ENCODE peak calls at places on chromosomes 3 and 15, in five cellular contexts. W is SK-N-SH, X is K562, H is GM12878, A is HepG2. F is an unnamed sample.

GRCh38 chr3:61805510-61806080 is 244.2 kb downstream of the PTPRG start:
- DNase-seq in W (no peak), X (no peak), H (no peak), A (no peak), F (no peak)

GRCh38 chr15:25053000-25053815 is 98.4 kb downstream of the SNRPN start:
- DNase-seq in W (no peak), H (no peak), X (no peak), A (no peak), F (no peak)

GRCh38 chr3:34364345-34364744 is 565.9 kb downstream of the PDCD6IP start:
- DNase-seq in X (no peak), W (no peak), A (no peak), H (peak; percentile 21), F (no peak)

GRCh38 chr15:101244039-101244781 is 7.6 kb downstream of the CHSY1 start:
- DNase-seq in A (peak; percentile 63), W (no peak), X (no peak), H (no peak), F (no peak)

GRCh38 chr15:60727260-60727659 is 248.3 kb upstream of the ICE2 start:
- DNase-seq in X (no peak), A (peak; percentile 61), H (no peak), W (no peak), F (no peak)

GRCh38 chr3:5210926-5211325 is 23.4 kb downstream of the EDEM1 start:
- DNase-seq in H (no peak), W (no peak), A (no peak), X (no peak), F (no peak)

GRCh38 chr3:184261270-184262165 is at the start of gene CAMK2N2:
- DNase-seq in A (peak; percentile 41), W (peak; percentile 98), X (peak; percentile 76), H (no peak), F (no peak)

GRCh38 chr3:90016492-90017065 is 909.2 kb downstream of the EPHA3 start:
- DNase-seq in A (no peak), H (no peak), W (no peak), X (no peak), F (no peak)

GRCh38 chr15:90412356-90413194 is 24.5 kb downstream of the IQGAP1 start:
- DNase-seq in A (no peak), W (no peak), X (no peak), H (peak; percentile 72), F (peak; percentile 82)

GRCh38 chr3:84039091-84039490 is 919.7 kb upstream of the CADM2 start:
- DNase-seq in W (no peak), X (no peak), A (no peak), H (no peak), F (no peak)

GRCh38 chr3:159765025-159765859 is 223.4 kb upstream of the IL12A start:
- DNase-seq in A (no peak), X (no peak), H (no peak), W (peak; percentile 74), F (no peak)

GRCh38 chr15:48422401-48422800 is 91.2 kb downstream of the DUT start:
- DNase-seq in X (no peak), W (no peak), A (no peak), H (no peak), F (no peak)

GRCh38 chr3:161851941-161852566 is 355.4 kb downstream of the OTOL1 start:
- DNase-seq in A (peak; percentile 36), W (peak; percentile 22), X (peak; percentile 33), H (peak; percentile 8), F (peak; percentile 39)

GRCh38 chr15:78290222-78290621 is 9.2 kb downstream of the SKIC8 start:
- DNase-seq in W (no peak), X (no peak), A (no peak), H (no peak), F (no peak)

GRCh38 chr15:35087759-35088158 is 2.7 kb upstream of the NANOGP8 start:
- DNase-seq in A (no peak), X (no peak), W (no peak), H (no peak), F (no peak)

GRCh38 chr15:48855501-48856440 is 22.2 kb upstream of the EID1 start:
- DNase-seq in H (no peak), A (peak; percentile 33), W (no peak), X (peak; percentile 65), F (no peak)

GRCh38 chr3:74079961-74080562 is 455.3 kb upstream of the PDZRN3 start:
- DNase-seq in X (no peak), A (no peak), H (no peak), W (no peak), F (no peak)

GRCh38 chr3:86655096-86655495 is 335.9 kb downstream of the VGLL3 start:
- DNase-seq in H (no peak), X (no peak), A (no peak), W (no peak), F (no peak)

GRCh38 chr3:131795382-131796085 is 239.3 kb downstream of the CPNE4 start:
- DNase-seq in X (peak; percentile 65), H (no peak), A (no peak), W (no peak), F (peak; percentile 76)

GRCh38 chr3:30258426-30259392 is 347.7 kb upstream of the TGFBR2 start:
- DNase-seq in W (no peak), H (no peak), X (no peak), A (peak; percentile 100), F (no peak)

GRCh38 chr3:125050486-125051172 is 5.2 kb downstream of the HEG1 start:
- DNase-seq in H (no peak), X (no peak), W (no peak), A (no peak), F (no peak)

GRCh38 chr3:31770822-31771326 is 210.2 kb downstream of the OSBPL10 start:
- DNase-seq in X (no peak), H (no peak), W (no peak), A (no peak), F (no peak)

GRCh38 chr3:21466491-21466890 is 284.5 kb downstream of the ZNF385D start:
- DNase-seq in W (no peak), X (no peak), H (no peak), A (no peak), F (no peak)

GRCh38 chr3:73143821-73144237 is 82.4 kb downstream of the EBLN2 start:
- DNase-seq in W (no peak), X (peak; percentile 93), A (no peak), H (no peak), F (no peak)

GRCh38 chr3:119681279-119681678 is 4.1 kb upstream of the COX17 start:
- DNase-seq in X (no peak), W (peak; percentile 66), H (no peak), A (peak; percentile 15), F (no peak)

GRCh38 chr15:67065531-67066005 is at the start of gene SMAD3:
- DNase-seq in H (no peak), W (peak; percentile 94), X (peak; percentile 93), A (peak; percentile 86), F (peak; percentile 90)
- TF ChIP-seq REST in H (no peak), W (no peak), X (peak; percentile 26), A (no peak), F (no peak)

DNA sequence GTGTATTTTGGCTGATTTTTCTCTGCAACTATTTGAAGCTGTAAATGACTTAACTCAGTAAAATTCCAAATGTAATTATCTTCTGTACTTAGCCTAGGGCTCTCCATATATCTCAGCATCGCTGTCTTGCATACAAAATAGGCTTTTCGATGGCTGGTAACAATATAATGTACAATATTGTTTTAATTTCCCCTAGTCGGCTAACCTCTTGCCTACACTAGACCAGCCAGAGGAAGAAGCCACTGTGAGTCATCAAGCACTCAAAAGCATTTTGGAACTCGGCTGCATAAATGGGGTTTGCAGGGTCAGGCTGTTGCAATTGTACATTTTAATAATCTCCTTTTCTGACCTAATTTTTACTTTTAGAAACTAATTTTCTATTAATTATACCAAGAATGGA is 583.8 kb downstream of the FOXP1 start:
- DNase-seq in W (peak; percentile 40), H (no peak), X (no peak), A (no peak), F (no peak)
- TF ChIP-seq GABPA in W (no peak), H (no peak), X (no peak), A (no peak), F (no peak)

GRCh38 chr3:50345586-50345985 is at the start of gene ZMYND10:
- DNase-seq in X (peak; percentile 61), H (no peak), W (no peak), A (no peak), F (peak; percentile 74)
- TF ChIP-seq REST in X (no peak), H (no peak), W (no peak), A (no peak), F (no peak)

GRCh38 chr3:23202921-23203650 is at the start of gene UBE2E2:
- DNase-seq in H (no peak), W (peak; percentile 97), A (no peak), X (peak; percentile 76), F (peak; percentile 58)

GRCh38 chr3:23199649-23200048 is 3.5 kb upstream of the UBE2E2 start:
- DNase-seq in H (no peak), A (no peak), W (no peak), X (no peak), F (no peak)

GRCh38 chr3:23202203-23202920 is 765 bp upstream of the UBE2E2 start:
- DNase-seq in W (no peak), H (no peak), X (peak; percentile 10), A (no peak), F (peak; percentile 36)

GRCh38 chr3:23201154-23201838 is 1.8 kb upstream of the UBE2E2 start:
- DNase-seq in A (no peak), X (peak; percentile 2), W (no peak), H (no peak), F (no peak)

GRCh38 chr3:23198801-23199200 is 4.3 kb upstream of the UBE2E2 start:
- DNase-seq in A (no peak), X (no peak), H (no peak), W (no peak), F (no peak)
- TF ChIP-seq GABPA in A (no peak), X (no peak), H (no peak), W (no peak), F (no peak)

GRCh38 chr15:67135494-67135893 is 70.1 kb downstream of the SMAD3 start:
- DNase-seq in H (no peak), W (no peak), A (peak; percentile 71), X (no peak), F (no peak)
- TF ChIP-seq REST in H (no peak), W (no peak), A (no peak), X (no peak), F (no peak)

GRCh38 chr3:195080571-195081141 is 190.3 kb downstream of the XXYLT1 start:
- DNase-seq in W (no peak), X (no peak), H (no peak), A (peak; percentile 14), F (no peak)
- TF ChIP-seq GABPA in W (no peak), X (no peak), H (no peak), A (no peak), F (no peak)

DNA sequence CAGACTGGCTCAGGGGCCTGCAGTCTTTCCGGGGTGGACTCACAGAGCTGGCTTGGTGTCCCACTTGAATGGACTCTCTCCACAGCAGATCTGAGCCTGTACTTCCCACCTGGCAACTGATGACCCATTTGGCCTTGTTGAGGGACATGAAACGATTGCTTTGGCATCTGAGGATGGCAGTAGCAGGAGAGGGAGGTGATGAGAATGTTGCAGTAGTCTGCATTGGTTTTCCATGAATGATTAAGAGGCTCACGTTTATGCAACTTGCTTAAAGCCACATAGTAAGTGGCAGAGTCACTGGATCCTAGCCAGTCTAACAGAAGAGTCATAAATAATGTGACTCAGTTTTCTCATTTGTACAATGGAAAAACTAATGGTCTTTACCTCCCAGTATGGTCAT is 21.9 kb downstream of the IL20RB start:
- DNase-seq in X (no peak), A (no peak), H (no peak), W (no peak), F (no peak)
- TF ChIP-seq REST in X (no peak), A (no peak), H (no peak), W (no peak), F (no peak)